ENCODE peak calls at places on chromosomes 7 and 10, in six cellular contexts. P, D, H, J, F and G are unnamed samples.

GRCh38 chr10:44801383-44802327 is 109.5 kb upstream of the TMEM72 start:
- DNase-seq in D (no peak), F (no peak), J (peak), P (peak), H (no peak), G (no peak)

GRCh38 chr10:78578929-78579328 is 489.8 kb upstream of the ZMIZ1 start:
- DNase-seq in H (no peak), J (peak), F (no peak), P (peak), D (no peak), G (peak)

GRCh38 chr7:29748286-29749099 is 57.8 kb upstream of the WIPF3 start:
- DNase-seq in J (peak), D (no peak), F (peak), P (peak), H (no peak), G (peak)

GRCh38 chr10:101563497-101564040 is 24.5 kb downstream of the POLL start:
- DNase-seq in H (no peak), J (no peak), D (peak), F (no peak), P (no peak), G (no peak)

GRCh38 chr10:3071405-3072198 is 4.3 kb downstream of the PFKP start:
- DNase-seq in P (peak), D (no peak), F (no peak), J (peak), H (no peak), G (peak)

GRCh38 chr10:130495116-130495862 is 359.1 kb downstream of the GLRX3 start:
- DNase-seq in D (no peak), H (no peak), J (no peak), P (no peak), F (no peak), G (peak)

GRCh38 chr10:35940067-35940989 is 298.2 kb upstream of the FZD8 start:
- DNase-seq in P (peak), D (no peak), F (peak), J (peak), H (no peak), G (no peak)

GRCh38 chr10:22690614-22691431 is 23.6 kb downstream of the PIP4K2A start:
- DNase-seq in H (no peak), P (peak), F (no peak), J (peak), D (peak), G (no peak)

GRCh38 chr7:131231381-131232220 is 96.1 kb upstream of the MKLN1 start:
- DNase-seq in D (no peak), J (peak), P (peak), H (no peak), F (peak), G (no peak)

GRCh38 chr7:43465581-43466554 is 117.0 kb upstream of the STK17A start:
- DNase-seq in D (no peak), F (no peak), P (peak), J (no peak), H (no peak), G (no peak)

GRCh38 chr7:39987641-39988347 is 37.7 kb downstream of the CDK13 start:
- DNase-seq in J (no peak), H (no peak), F (no peak), P (no peak), D (no peak), G (peak)

GRCh38 chr10:57905866-57906265 is 361.8 kb downstream of the IPMK start:
- DNase-seq in P (no peak), F (no peak), J (no peak), H (peak), D (no peak), G (no peak)

GRCh38 chr7:26151096-26151495 is 902 bp upstream of the NFE2L3 start:
- DNase-seq in H (no peak), J (no peak), P (no peak), F (no peak), D (no peak), G (no peak)
- H3K4ac ChIP-seq in H (no peak), J (no peak), P (no peak), F (no peak), D (no peak), G (no peak)

DNA sequence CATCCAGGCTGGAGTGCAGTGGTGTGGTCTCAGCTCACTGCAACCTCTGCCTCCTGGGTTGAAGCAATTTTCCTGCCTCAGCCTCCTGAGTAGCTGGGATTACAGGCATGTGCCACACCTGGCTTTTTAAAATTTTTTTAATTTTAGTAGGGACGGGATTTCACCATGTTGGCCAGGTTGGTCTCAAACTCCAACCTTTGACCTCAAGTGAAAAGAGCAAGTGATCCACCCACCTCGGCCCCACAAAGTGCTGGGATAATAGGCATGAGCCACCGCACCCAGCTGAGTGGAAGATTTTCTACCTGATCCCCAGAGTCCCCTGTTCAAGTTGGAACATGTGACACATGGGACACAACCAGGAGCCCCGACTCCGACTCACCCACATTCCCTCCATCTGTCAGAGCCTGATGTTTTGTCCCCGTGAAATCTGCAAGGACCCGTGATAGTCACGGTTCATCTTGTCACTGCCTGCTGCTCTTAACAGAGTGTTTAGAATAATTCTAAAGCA is 104.5 kb downstream of the SMURF1 start:
- DNase-seq in F (no peak), D (no peak), P (no peak), J (no peak), H (no peak), G (peak)
- H4K8ac ChIP-seq in F (no peak), D (no peak), P (no peak), J (no peak), H (no peak), G (no peak)

GRCh38 chr7:151433721-151434400 is 6.1 kb downstream of the CRYGN start:
- DNase-seq in F (no peak), H (no peak), J (no peak), P (no peak), D (no peak), G (no peak)

GRCh38 chr7:151436446-151437162 is 3.3 kb downstream of the CRYGN start:
- DNase-seq in J (no peak), F (no peak), H (no peak), D (no peak), P (peak), G (peak)

GRCh38 chr7:151435971-151436370 is 4.0 kb downstream of the CRYGN start:
- DNase-seq in D (no peak), J (no peak), H (no peak), F (no peak), P (no peak), G (no peak)

GRCh38 chr7:151434549-151434948 is 5.4 kb downstream of the CRYGN start:
- DNase-seq in J (no peak), P (no peak), H (no peak), D (no peak), F (no peak), G (no peak)

DNA sequence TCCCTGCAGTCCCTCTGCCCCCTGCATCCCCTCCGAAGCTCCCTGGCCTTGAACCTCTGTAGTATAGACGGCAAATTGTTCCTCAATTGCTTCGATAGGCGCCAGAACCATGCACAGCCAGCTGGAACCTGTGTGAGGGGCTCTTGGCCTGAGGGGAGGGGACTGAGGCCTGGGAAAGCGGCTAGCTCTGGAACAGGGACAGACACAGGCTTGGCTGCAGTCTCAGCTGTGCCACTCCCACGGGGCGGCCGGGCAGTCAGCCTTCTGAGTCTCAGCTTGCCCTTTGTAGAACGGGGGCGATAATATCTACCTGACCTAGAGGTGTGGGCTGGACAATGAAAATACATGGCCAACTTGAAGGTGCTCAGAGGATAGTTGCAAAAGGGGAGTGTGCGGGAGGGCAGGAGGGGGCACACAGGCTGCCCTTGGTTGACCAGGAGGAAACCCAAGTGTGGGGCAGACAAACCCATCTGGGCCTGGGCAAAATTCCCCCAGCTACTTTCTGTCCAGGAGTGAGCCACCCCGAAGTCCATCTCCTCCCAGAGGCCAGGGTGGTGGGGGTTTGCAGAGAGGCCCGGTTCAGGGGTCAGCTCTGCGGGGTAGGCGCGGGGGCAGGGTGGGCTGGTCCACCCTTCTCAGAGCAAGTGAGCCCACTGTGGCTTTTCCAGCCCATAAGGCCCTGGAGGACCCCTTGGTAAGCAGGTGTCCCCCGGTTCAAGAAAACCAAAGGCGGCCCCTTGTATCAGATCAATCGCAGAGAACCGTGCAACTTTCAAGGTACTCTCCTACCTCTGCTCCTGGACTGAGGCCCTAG is 4.6 kb downstream of the CRYGN start:
- DNase-seq in P (no peak), F (no peak), D (no peak), J (no peak), H (no peak), G (no peak)
- H3K4ac ChIP-seq in P (no peak), F (no peak), D (no peak), J (no peak), H (no peak), G (no peak)

DNA sequence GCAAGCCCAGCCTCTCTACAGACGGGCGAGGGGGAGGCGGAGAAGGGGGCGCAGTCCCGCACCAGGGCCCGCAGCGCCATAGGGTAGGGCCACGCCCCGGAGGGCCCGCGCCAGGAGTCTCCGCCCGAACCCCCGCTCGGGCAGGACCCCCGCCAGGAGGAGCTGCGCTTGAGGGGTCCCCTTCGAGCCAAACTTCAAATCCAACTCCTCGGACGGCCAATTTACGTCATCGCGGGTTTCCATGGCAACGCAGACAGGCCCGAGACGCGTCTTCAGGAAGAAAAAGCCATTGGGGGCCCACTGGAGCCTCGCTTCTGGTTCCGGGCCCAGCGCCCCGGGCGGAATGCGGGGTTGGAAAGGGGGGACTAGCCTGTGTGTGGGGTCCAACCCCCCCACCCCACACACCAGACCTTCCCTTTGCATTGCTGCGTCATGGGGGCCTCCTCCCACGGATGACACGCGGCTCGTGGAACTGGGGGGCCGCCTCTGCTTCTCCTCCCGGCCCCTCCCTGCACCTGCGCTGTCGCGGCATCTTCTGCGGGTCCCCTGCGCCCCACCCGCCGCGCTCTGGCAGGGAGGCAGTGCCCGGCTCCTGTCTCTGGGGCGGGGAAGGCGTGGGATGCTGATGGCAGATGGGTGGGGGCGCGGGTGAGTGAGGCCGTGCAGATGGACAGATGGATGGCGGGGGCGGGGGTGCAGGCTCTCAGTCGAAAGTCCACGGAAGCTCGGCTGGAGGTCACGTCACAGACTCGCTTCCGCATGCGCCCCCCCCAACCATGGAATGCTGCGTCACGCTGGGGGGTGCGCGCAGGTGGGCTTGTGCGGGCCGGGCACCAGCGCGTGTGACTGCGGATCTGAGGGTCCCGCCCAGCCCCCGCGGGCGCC is 1.2 kb downstream of the CALY start:
- DNase-seq in H (peak), J (peak), D (peak), P (peak), F (peak), G (peak)
- H4K8ac ChIP-seq in H (no peak), J (no peak), D (no peak), P (no peak), F (no peak), G (no peak)